ENCODE peak calls at places on chromosomes 16 and 17, in eight cellular contexts. B is MM.1S, Y is mammary epithelial cell, T is IMR-90, N is hepatocyte, J is fibroblast of lung, O is neuronal stem cell, Q is Karpas-422. X is an unnamed sample.

GRCh38 chr17:62827722-62828498 is 19.8 kb upstream of the MARCHF10 start:
- DNase-seq in Y (peak; percentile 19), J (peak; percentile 78), B (no peak), O (no peak), N (peak; percentile 20), T (peak; percentile 65), Q (no peak), X (no peak)

GRCh38 chr17:47276868-47277267 is 23.2 kb downstream of the ITGB3 start:
- DNase-seq in T (peak; percentile 73), J (peak; percentile 82), Q (no peak), Y (peak; percentile 70), O (no peak), B (no peak), N (peak; percentile 61), X (no peak)

GRCh38 chr16:52547001-52547833 is at the start of gene TOX3:
- DNase-seq in O (no peak), B (no peak), J (no peak), T (no peak), Q (no peak), N (peak; percentile 85), Y (no peak), X (no peak)

GRCh38 chr16:53996961-53997360 is 289.6 kb downstream of the IRX3 start:
- DNase-seq in T (no peak), O (no peak), J (no peak), B (no peak), Y (no peak), N (no peak), Q (no peak), X (no peak)

GRCh38 chr17:27217631-27218030 is 76.3 kb upstream of the WSB1 start:
- DNase-seq in T (no peak), Q (no peak), Y (no peak), O (no peak), J (no peak), N (no peak), B (peak; percentile 71), X (no peak)

GRCh38 chr17:27840688-27841087 is 40.4 kb upstream of the NOS2 start:
- DNase-seq in B (no peak), Y (peak; percentile 30), O (no peak), T (no peak), N (no peak), J (no peak), Q (no peak), X (no peak)

GRCh38 chr16:55645986-55646385 is 9.8 kb upstream of the SLC6A2 start:
- DNase-seq in O (no peak), N (no peak), T (no peak), Q (no peak), B (no peak), Y (no peak), J (peak; percentile 5), X (no peak)

GRCh38 chr16:57150682-57151330 is 35.0 kb downstream of the PSME3IP1 start:
- DNase-seq in B (no peak), J (peak; percentile 70), T (peak; percentile 23), Y (no peak), O (no peak), Q (no peak), N (no peak), X (no peak)

GRCh38 chr16:85028638-85029412 is 1.2 kb downstream of the KIAA0513 start:
- DNase-seq in J (peak; percentile 76), B (peak; percentile 56), O (no peak), Y (peak; percentile 90), Q (peak; percentile 52), N (peak; percentile 74), T (peak; percentile 47), X (peak; percentile 23)

GRCh38 chr17:70622382-70623260 is 453.3 kb downstream of the KCNJ2 start:
- DNase-seq in Q (peak; percentile 84), Y (peak; percentile 30), T (peak; percentile 18), O (peak; percentile 56), J (peak; percentile 43), N (peak; percentile 63), B (no peak), X (peak; percentile 24)

GRCh38 chr17:72618018-72618509 is 474.4 kb downstream of the SLC39A11 start:
- DNase-seq in T (no peak), N (peak; percentile 89), Q (no peak), J (no peak), O (no peak), Y (no peak), B (no peak), X (peak; percentile 34)

GRCh38 chr17:2302740-2303277 is 776 bp downstream of the SMG6 start:
- DNase-seq in Y (no peak), T (peak; percentile 6), O (no peak), N (no peak), Q (peak; percentile 67), B (peak; percentile 11), J (no peak), X (no peak)

GRCh38 chr16:20349615-20350014 is 2.9 kb downstream of the UMOD start:
- DNase-seq in N (no peak), B (no peak), O (no peak), Y (no peak), T (no peak), J (no peak), Q (no peak), X (no peak)

DNA sequence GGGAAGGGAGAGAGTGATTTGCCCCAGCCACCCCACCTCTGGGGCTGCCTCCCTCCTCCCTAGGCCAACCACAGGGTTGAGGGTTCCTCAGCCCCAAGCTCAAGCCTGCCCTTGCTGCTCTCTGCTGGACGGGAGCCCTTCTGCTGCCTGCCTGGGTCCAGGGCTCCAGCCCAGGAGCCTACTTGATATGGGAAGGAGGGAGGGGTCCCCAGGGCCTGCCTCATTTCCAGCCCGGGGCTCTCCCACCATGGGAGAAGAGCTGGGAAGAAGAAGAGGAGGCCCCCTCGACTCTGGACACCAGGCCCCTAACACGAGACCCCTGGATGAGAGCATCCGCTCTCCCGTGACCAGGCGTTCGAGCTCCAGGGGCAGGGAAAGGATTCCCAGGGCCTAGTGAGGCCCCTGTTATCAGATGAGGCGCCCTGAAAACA is 726 bp downstream of the SLC16A5 start:
- DNase-seq in B (no peak), O (no peak), Y (no peak), Q (no peak), T (no peak), J (no peak), N (peak; percentile 45), X (no peak)
- H3K4me3 ChIP-seq in B (no peak overlapping the region), O (no peak overlapping the region), Y (no peak overlapping the region), Q (no peak overlapping the region), T (peak overlapping the region; percentile 37), J (peak overlapping the region; percentile 60), N (peak overlapping the region; percentile 63), X (peak overlapping the region; percentile 68)

GRCh38 chr16:10647264-10647720 is 47.4 kb downstream of the TEKT5 start:
- DNase-seq in Q (no peak), J (no peak), Y (no peak), T (no peak), O (no peak), N (no peak), B (no peak), X (no peak)

GRCh38 chr16:10646228-10646580 is 48.5 kb downstream of the TEKT5 start:
- DNase-seq in J (no peak), N (no peak), Q (no peak), Y (no peak), O (no peak), T (no peak), B (no peak), X (no peak)

GRCh38 chr16:10646581-10647263 is 48.0 kb downstream of the TEKT5 start:
- DNase-seq in Q (no peak), J (no peak), T (no peak), N (no peak), B (no peak), Y (no peak), O (no peak), X (no peak)

GRCh38 chr16:10644092-10644491 is 50.6 kb downstream of the TEKT5 start:
- DNase-seq in B (no peak), T (no peak), J (no peak), O (no peak), Y (no peak), N (no peak), Q (no peak), X (no peak)

GRCh38 chr16:10647721-10648296 is 46.9 kb downstream of the TEKT5 start:
- DNase-seq in B (no peak), O (no peak), N (no peak), J (peak; percentile 16), Y (no peak), Q (no peak), T (no peak), X (no peak)
- H2AFZ ChIP-seq in B (no peak overlapping the region), O (no peak overlapping the region), N (no peak overlapping the region), J (no peak overlapping the region), Y (no peak overlapping the region), Q (no peak overlapping the region), T (no peak overlapping the region), X (no peak overlapping the region)

GRCh38 chr17:8002646-8003593 is 505 bp downstream of the GUCY2D start:
- DNase-seq in O (no peak), J (no peak), T (no peak), Y (no peak), N (no peak), B (no peak), Q (no peak), X (no peak)

GRCh38 chr17:8001976-8002645 is at the start of gene GUCY2D:
- DNase-seq in O (no peak), N (no peak), Y (no peak), J (no peak), B (peak; percentile 10), Q (no peak), T (no peak), X (no peak)

GRCh38 chr17:8004899-8005298 is 2.5 kb downstream of the GUCY2D start:
- DNase-seq in J (peak; percentile 90), Y (no peak), T (peak; percentile 79), B (no peak), N (no peak), O (no peak), Q (no peak), X (no peak)

GRCh38 chr17:8005357-8005756 is 2.9 kb downstream of the GUCY2D start:
- DNase-seq in T (no peak), J (peak; percentile 44), O (no peak), N (no peak), Q (no peak), Y (no peak), B (no peak), X (no peak)

GRCh38 chr17:8003594-8004181 is 1.3 kb downstream of the GUCY2D start:
- DNase-seq in T (no peak), Y (no peak), O (no peak), Q (no peak), N (no peak), B (no peak), J (no peak), X (no peak)
- H3K4me3 ChIP-seq in T (no peak overlapping the region), Y (no peak overlapping the region), O (no peak overlapping the region), Q (no peak overlapping the region), N (no peak overlapping the region), B (no peak overlapping the region), J (no peak overlapping the region), X (no peak overlapping the region)

GRCh38 chr17:76240461-76241204 is at the start of gene RNF157:
- DNase-seq in Q (no peak), B (peak; percentile 60), J (peak; percentile 57), N (peak; percentile 84), Y (no peak), O (peak; percentile 81), T (peak; percentile 48), X (no peak)

GRCh38 chr17:76238847-76239537 is 1.3 kb downstream of the RNF157 start:
- DNase-seq in B (no peak), N (no peak), T (no peak), Y (no peak), J (no peak), O (no peak), Q (no peak), X (no peak)

GRCh38 chr17:76239538-76240274 is 587 bp downstream of the RNF157 start:
- DNase-seq in J (no peak), O (no peak), Q (no peak), T (no peak), N (no peak), B (no peak), Y (no peak), X (no peak)

GRCh38 chr17:76241776-76242175 is 1.5 kb upstream of the RNF157 start:
- DNase-seq in Q (no peak), Y (no peak), T (no peak), B (no peak), N (no peak), O (no peak), J (no peak), X (no peak)

GRCh38 chr17:76241205-76241539 is 879 bp upstream of the RNF157 start:
- DNase-seq in T (no peak), B (no peak), O (no peak), N (no peak), Y (no peak), Q (no peak), J (no peak), X (no peak)
- H2AFZ ChIP-seq in T (peak overlapping the region; percentile 94), B (peak overlapping the region; percentile 84), O (peak overlapping the region; percentile 88), N (peak overlapping the region; percentile 93), Y (peak overlapping the region; percentile 79), Q (no peak overlapping the region), J (peak overlapping the region; percentile 81), X (no peak overlapping the region)